ENCODE peak calls at places on chromosomes 16 and 17, in ten cellular contexts. V is NCI-H446; Y is ascending aorta; O is hypothalamus; X is mesendoderm; F is heart left ventricle; S is activated CD4-positive, alpha-beta T cell treated with anti-CD3 and anti-CD28 coated beads, Interleukin-2, amount 50 U/mL, for 1 hour; P is NCI-H510A treated with DMSO at 0.1 percent for 48 hours; H is NCI-H1417; M is NCI-H1930. D is an unnamed sample.

GRCh38 chr16:16938009-16938408 is 532.8 kb downstream of the XYLT1 start:
- DNase-seq in F (no peak), X (peak), P (no peak), H (no peak), M (no peak), S (no peak), Y (no peak), V (no peak), O (no peak), D (no peak)

GRCh38 chr16:67538666-67539101 is 10.1 kb downstream of the RIPOR1 start:
- DNase-seq in M (no peak), V (no peak), S (no peak), O (no peak), H (no peak), F (peak), X (peak), Y (no peak), P (no peak), D (peak)

GRCh38 chr17:8654822-8655221 is 24.3 kb upstream of the MYH10 start:
- DNase-seq in H (no peak), Y (peak), P (no peak), F (no peak), V (no peak), O (no peak), X (no peak), S (no peak), M (no peak), D (no peak)

GRCh38 chr17:78414178-78415162 is 36.0 kb downstream of the PGS1 start:
- DNase-seq in F (no peak), S (peak), P (no peak), X (no peak), H (no peak), Y (no peak), V (no peak), M (no peak), O (no peak), D (no peak)

GRCh38 chr16:17921357-17921978 is 415.1 kb downstream of the NPIPA8 start:
- DNase-seq in O (peak), X (peak), M (peak), F (no peak), S (peak), P (no peak), H (peak), Y (no peak), V (no peak), D (peak)

GRCh38 chr16:8634991-8635736 is 13.7 kb downstream of the METTL22 start:
- DNase-seq in H (no peak), O (no peak), P (no peak), X (peak), S (no peak), M (no peak), Y (no peak), F (no peak), V (no peak), D (peak)

GRCh38 chr17:78230996-78231931 is at the start of gene TMEM235:
- DNase-seq in X (no peak), O (peak), P (no peak), V (no peak), Y (no peak), H (no peak), M (no peak), F (no peak), S (no peak), D (peak)

GRCh38 chr16:56767018-56767417 is 37.1 kb downstream of the NUP93 start:
- DNase-seq in O (no peak), F (no peak), P (no peak), X (no peak), H (peak), V (no peak), S (no peak), M (no peak), Y (no peak), D (no peak)

GRCh38 chr16:10787304-10787703 is 31.3 kb downstream of the TVP23A start:
- DNase-seq in O (no peak), V (no peak), H (no peak), M (no peak), X (peak), F (no peak), P (no peak), S (no peak), Y (no peak), D (no peak)

GRCh38 chr17:21248495-21248894 is 4.7 kb downstream of the NATD1 start:
- DNase-seq in X (no peak), S (no peak), M (no peak), H (no peak), P (no peak), Y (no peak), F (no peak), O (no peak), V (no peak), D (no peak)

GRCh38 chr16:88442811-88443576 is 10.1 kb upstream of the ZFPM1 start:
- DNase-seq in P (no peak), F (peak), O (peak), X (peak), S (peak), H (peak), V (no peak), Y (peak), M (peak), D (peak)

GRCh38 chr16:9650284-9650683 is 531.9 kb downstream of the GRIN2A start:
- DNase-seq in F (no peak), H (no peak), P (no peak), V (no peak), X (peak), S (no peak), O (no peak), M (no peak), Y (no peak), D (no peak)

GRCh38 chr17:75024686-75025397 is 12.4 kb downstream of the MRPL58 start:
- DNase-seq in V (no peak), M (no peak), F (no peak), S (no peak), P (no peak), X (no peak), Y (no peak), H (no peak), O (no peak), D (no peak)

GRCh38 chr16:86824751-86825310 is 246.5 kb downstream of the FOXL1 start:
- DNase-seq in M (no peak), S (no peak), V (no peak), F (no peak), H (no peak), O (no peak), Y (no peak), X (peak), P (no peak), D (no peak)

GRCh38 chr17:29757788-29758187 is 135.1 kb upstream of the CORO6 start:
- DNase-seq in M (no peak), H (no peak), F (no peak), V (no peak), O (no peak), P (no peak), X (no peak), S (no peak), Y (no peak), D (no peak)

GRCh38 chr17:77602883-77603640 is 355.4 kb upstream of the TNRC6C start:
- DNase-seq in F (no peak), Y (peak), M (no peak), O (no peak), X (no peak), V (no peak), P (no peak), S (no peak), H (no peak), D (no peak)

GRCh38 chr16:82440336-82440735 is 186.4 kb upstream of the CDH13 start:
- DNase-seq in H (no peak), F (no peak), O (no peak), Y (no peak), X (peak), V (no peak), S (no peak), M (no peak), P (no peak), D (no peak)

GRCh38 chr17:81054881-81055370 is 20.0 kb downstream of the BAIAP2 start:
- DNase-seq in S (no peak), O (no peak), H (no peak), Y (no peak), M (no peak), P (no peak), V (no peak), F (no peak), X (no peak), D (no peak)

GRCh38 chr16:84041421-84041820 is 1.2 kb downstream of the SLC38A8 start:
- DNase-seq in V (no peak), P (no peak), H (no peak), F (peak), M (no peak), O (no peak), X (no peak), Y (no peak), S (no peak), D (peak)

GRCh38 chr16:30570621-30571443 is 682 bp downstream of the ZNF688 start:
- DNase-seq in S (no peak), X (peak), P (peak), Y (no peak), F (peak), H (no peak), V (no peak), O (peak), M (peak), D (peak)

GRCh38 chr17:32161029-32161428 is 18.7 kb downstream of the RHOT1 start:
- DNase-seq in X (no peak), H (no peak), O (no peak), Y (no peak), M (no peak), F (no peak), S (no peak), P (no peak), V (no peak), D (no peak)

GRCh38 chr17:65228734-65229390 is 91.7 kb downstream of the RGS9 start:
- DNase-seq in F (no peak), X (peak), Y (no peak), M (no peak), H (peak), V (no peak), S (peak), O (no peak), P (peak), D (no peak)

GRCh38 chr17:15377200-15377599 is 35.8 kb upstream of the TEKT3 start:
- DNase-seq in M (no peak), P (no peak), X (no peak), V (no peak), H (no peak), O (no peak), F (no peak), S (no peak), Y (no peak), D (no peak)

GRCh38 chr17:29618272-29619065 is 4.2 kb downstream of the CORO6 start:
- DNase-seq in Y (no peak), M (no peak), F (no peak), X (peak), O (no peak), P (no peak), V (no peak), S (no peak), H (no peak), D (no peak)

GRCh38 chr17:81223758-81224122 is 975 bp upstream of the CEP131 start:
- DNase-seq in H (peak), S (no peak), Y (no peak), F (peak), P (no peak), O (no peak), M (peak), V (no peak), X (peak), D (no peak)

GRCh38 chr17:17815436-17816200 is 21.2 kb downstream of the SREBF1 start:
- DNase-seq in H (no peak), P (no peak), V (no peak), Y (no peak), F (no peak), M (no peak), O (peak), S (no peak), X (no peak), D (no peak)

GRCh38 chr17:32525116-32525515 is 38.3 kb downstream of the CDK5R1 start:
- DNase-seq in M (no peak), X (peak), O (no peak), F (no peak), V (no peak), S (no peak), H (no peak), P (no peak), Y (no peak), D (no peak)

GRCh38 chr16:66660422-66661209 is 35.9 kb downstream of the CMTM4 start:
- DNase-seq in S (no peak), O (peak), X (peak), F (peak), Y (peak), M (no peak), P (peak), V (no peak), H (no peak), D (peak)

GRCh38 chr17:40479754-40480480 is 21.5 kb downstream of the TNS4 start:
- DNase-seq in S (no peak), P (no peak), X (no peak), F (no peak), H (no peak), V (no peak), Y (no peak), O (no peak), M (no peak), D (no peak)

GRCh38 chr17:78051186-78051972 is 77.2 kb downstream of the TMC6 start:
- DNase-seq in H (no peak), S (no peak), P (no peak), F (no peak), Y (no peak), V (no peak), X (no peak), O (no peak), M (no peak), D (no peak)

GRCh38 chr17:80354381-80354780 is 60.6 kb upstream of the ENDOV start:
- DNase-seq in F (no peak), M (no peak), V (no peak), Y (no peak), P (no peak), H (no peak), O (no peak), X (no peak), S (no peak), D (no peak)

GRCh38 chr17:77009877-77010276 is 130.9 kb upstream of the SEC14L1 start:
- DNase-seq in S (no peak), F (no peak), X (no peak), H (no peak), Y (no peak), P (no peak), M (no peak), O (no peak), V (no peak), D (no peak)

GRCh38 chr17:1580979-1581676 is 18.5 kb upstream of the PITPNA start:
- DNase-seq in S (no peak), O (peak), M (no peak), H (no peak), V (no peak), F (no peak), Y (no peak), P (no peak), X (no peak), D (no peak)

GRCh38 chr17:75250009-75250471 is 11.4 kb downstream of the GGA3 start:
- DNase-seq in S (peak), O (no peak), F (no peak), H (no peak), V (no peak), X (no peak), Y (peak), M (no peak), P (no peak), D (no peak)

GRCh38 chr16:86261379-86261778 is 248.9 kb upstream of the FOXF1 start:
- DNase-seq in P (no peak), X (no peak), S (no peak), O (no peak), Y (no peak), V (no peak), F (no peak), M (no peak), H (no peak), D (no peak)

GRCh38 chr17:925846-926245 is 53.7 kb downstream of the NXN start:
- DNase-seq in F (no peak), H (no peak), P (no peak), V (no peak), X (no peak), O (no peak), S (no peak), M (no peak), Y (no peak), D (no peak)